ENCODE peak calls at places on chromosomes 11 and 22, in six cellular contexts. Z, S, F, G, P and O are unnamed samples.

GRCh38 chr11:76810151-76810853 is 27.1 kb downstream of the TSKU start:
- DNase-seq in Z (peak; percentile 10), S (no peak), F (no peak), G (no peak), P (peak; percentile 61), O (peak; percentile 66)

GRCh38 chr22:18032455-18033101 is 8.2 kb upstream of the MICAL3 start:
- DNase-seq in Z (no peak), S (no peak), F (peak; percentile 94), G (no peak), P (peak; percentile 79), O (no peak)

GRCh38 chr22:27100789-27101188 is 443.4 kb downstream of the MIAT start:
- DNase-seq in Z (no peak), S (no peak), F (peak; percentile 87), G (no peak), P (no peak), O (no peak)

GRCh38 chr11:44623716-44624491 is 58.4 kb downstream of the CD82 start:
- DNase-seq in Z (no peak), S (peak; percentile 1), F (peak; percentile 57), G (no peak), P (no peak), O (peak; percentile 10)

GRCh38 chr11:85725510-85726258 is 39.7 kb upstream of the CCDC89 start:
- DNase-seq in Z (no peak), S (no peak), F (peak; percentile 79), G (no peak), P (peak; percentile 94), O (no peak)

GRCh38 chr22:26756675-26757293 is 99.4 kb downstream of the MIAT start:
- DNase-seq in Z (peak; percentile 42), S (no peak), F (peak; percentile 77), G (no peak), P (peak; percentile 47), O (peak; percentile 54)

GRCh38 chr11:64067257-64067993 is 31.7 kb downstream of the FLRT1 start:
- DNase-seq in Z (no peak), S (no peak), F (no peak), G (peak; percentile 36), P (no peak), O (no peak)

GRCh38 chr11:28559497-28559896 is 451.3 kb downstream of the METTL15 start:
- DNase-seq in Z (no peak), S (no peak), F (peak; percentile 37), G (no peak), P (peak; percentile 84), O (no peak)

GRCh38 chr11:47867821-47868220 is 19.7 kb upstream of the NUP160 start:
- DNase-seq in Z (no peak), S (no peak), F (no peak), G (no peak), P (peak; percentile 38), O (no peak)

GRCh38 chr22:39174498-39175120 is 22.1 kb upstream of the CBX7 start:
- DNase-seq in Z (peak; percentile 71), S (peak; percentile 49), F (peak; percentile 94), G (peak; percentile 57), P (peak; percentile 69), O (peak; percentile 67)

GRCh38 chr11:57071829-57072228 is 83.1 kb downstream of the OR5AK2 start:
- DNase-seq in Z (no peak), S (no peak), F (no peak), G (no peak), P (peak; percentile 40), O (no peak)

GRCh38 chr22:38829485-38829884 is 14.3 kb downstream of the NPTXR start:
- DNase-seq in Z (no peak), S (no peak), F (peak; percentile 25), G (no peak), P (no peak), O (no peak)

GRCh38 chr11:33045551-33046255 is 6.3 kb downstream of the TCP11L1 start:
- DNase-seq in Z (no peak), S (no peak), F (no peak), G (no peak), P (peak; percentile 72), O (no peak)

GRCh38 chr11:34823639-34824038 is 92.5 kb downstream of the APIP start:
- DNase-seq in Z (no peak), S (no peak), F (no peak), G (no peak), P (no peak), O (no peak)

GRCh38 chr11:43992138-43992537 is 49.7 kb downstream of the C11orf96 start:
- DNase-seq in Z (no peak), S (no peak), F (no peak), G (no peak), P (no peak), O (no peak)

GRCh38 chr11:2516276-2517015 is 71.6 kb downstream of the KCNQ1 start:
- DNase-seq in Z (no peak), S (peak; percentile 0), F (peak; percentile 0), G (no peak), P (no peak), O (no peak)

GRCh38 chr22:28560005-28560742 is 119.5 kb downstream of the TTC28 start:
- DNase-seq in Z (no peak), S (no peak), F (peak; percentile 51), G (no peak), P (peak; percentile 78), O (no peak)

GRCh38 chr22:46480396-46480795 is 57.0 kb downstream of the CELSR1 start:
- DNase-seq in Z (no peak), S (no peak), F (no peak), G (no peak), P (no peak), O (no peak)

GRCh38 chr22:45529966-45530575 is 27.4 kb downstream of the FBLN1 start:
- DNase-seq in Z (no peak), S (no peak), F (no peak), G (no peak), P (peak; percentile 53), O (no peak)

GRCh38 chr22:40749829-40750228 is 69.3 kb downstream of the SLC25A17 start:
- DNase-seq in Z (no peak), S (no peak), F (no peak), G (no peak), P (no peak), O (no peak)

GRCh38 chr11:128695539-128696221 is 1.8 kb downstream of the FLI1 start:
- DNase-seq in Z (peak; percentile 62), S (no peak), F (peak; percentile 43), G (no peak), P (peak; percentile 39), O (no peak)

GRCh38 chr11:17382046-17382728 is 6.3 kb downstream of the KCNJ11 start:
- DNase-seq in Z (no peak), S (no peak), F (no peak), G (no peak), P (no peak), O (no peak)

GRCh38 chr22:41132555-41132954 is 40.2 kb downstream of the EP300 start:
- DNase-seq in Z (no peak), S (no peak), F (no peak), G (no peak), P (no peak), O (no peak)

GRCh38 chr22:21709688-21710087 is 25.9 kb downstream of the YPEL1 start:
- DNase-seq in Z (no peak), S (no peak), F (no peak), G (no peak), P (no peak), O (no peak)

GRCh38 chr11:60334005-60334620 is 7.1 kb downstream of the MS4A6E start:
- DNase-seq in Z (peak; percentile 40), S (peak; percentile 24), F (peak; percentile 67), G (peak; percentile 5), P (peak; percentile 21), O (peak; percentile 61)

GRCh38 chr11:6686006-6686405 is 2.9 kb upstream of the MRPL17 start:
- DNase-seq in Z (no peak), S (no peak), F (no peak), G (no peak), P (peak; percentile 63), O (no peak)

GRCh38 chr11:14722507-14722906 is 78.9 kb downstream of the PDE3B start:
- DNase-seq in Z (no peak), S (no peak), F (no peak), G (no peak), P (peak; percentile 9), O (no peak)

GRCh38 chr11:75639752-75640151 is 29.1 kb downstream of the MAP6 start:
- DNase-seq in Z (no peak), S (no peak), F (peak; percentile 28), G (peak; percentile 87), P (peak; percentile 70), O (peak; percentile 82)

GRCh38 chr22:45731798-45732495 is 60.3 kb downstream of the ATXN10 start:
- DNase-seq in Z (no peak), S (no peak), F (no peak), G (no peak), P (peak; percentile 59), O (no peak)

GRCh38 chr22:27438271-27438980 is 363.1 kb downstream of the MN1 start:
- DNase-seq in Z (no peak), S (no peak), F (no peak), G (no peak), P (peak; percentile 45), O (peak; percentile 82)

GRCh38 chr11:13011366-13012036 is 2.4 kb downstream of the RASSF10 start:
- DNase-seq in Z (no peak), S (no peak), F (no peak), G (no peak), P (no peak), O (no peak)

GRCh38 chr11:1839924-1840779 is 1.4 kb downstream of the TNNI2 start:
- DNase-seq in Z (no peak), S (no peak), F (no peak), G (no peak), P (no peak), O (peak; percentile 31)

GRCh38 chr11:118060879-118061278 is 16.0 kb upstream of the TMPRSS4 start:
- DNase-seq in Z (no peak), S (no peak), F (no peak), G (no peak), P (no peak), O (peak; percentile 31)